ENCODE peak calls at places on chromosomes 3 and 15, in four cellular contexts. S is HepG2, F is GM12878, U is K562. Q is an unnamed sample.

GRCh38 chr15:56440226-56440770 is 24.6 kb downstream of the MNS1 start:
- DNase-seq in F (no peak), U (no peak), S (no peak), Q (no peak)

GRCh38 chr3:126537730-126538281 is 13.9 kb downstream of the CHST13 start:
- DNase-seq in F (no peak), S (no peak), U (no peak), Q (no peak)

GRCh38 chr15:80072285-80072684 is 12.8 kb downstream of the ZFAND6 start:
- DNase-seq in U (peak), S (peak), F (peak), Q (peak)

GRCh38 chr3:97817965-97818364 is 3.8 kb upstream of the CRYBG3 start:
- DNase-seq in S (no peak), U (no peak), F (no peak), Q (peak)

GRCh38 chr3:105504440-105504951 is 137.8 kb downstream of the ALCAM start:
- DNase-seq in U (no peak), F (no peak), S (no peak), Q (no peak)

GRCh38 chr15:77457619-77458265 is 37.1 kb downstream of the HMG20A start:
- DNase-seq in S (no peak), F (no peak), U (no peak), Q (no peak)

GRCh38 chr3:141368925-141369794 is 856 bp downstream of the ZBTB38 start:
- DNase-seq in F (no peak), S (no peak), U (peak), Q (no peak)

GRCh38 chr3:33419948-33420347 is 20.3 kb downstream of the UBP1 start:
- DNase-seq in S (no peak), U (no peak), F (no peak), Q (no peak)

GRCh38 chr3:3180421-3180820 is 930 bp upstream of the CRBN start:
- DNase-seq in F (no peak), S (no peak), U (no peak), Q (no peak)

GRCh38 chr15:68346986-68347385 is 69.4 kb downstream of the FEM1B start:
- DNase-seq in S (no peak), U (no peak), F (no peak), Q (no peak)

GRCh38 chr3:132283440-132283839 is 33.8 kb upstream of the ACP3 start:
- DNase-seq in U (no peak), F (no peak), S (no peak), Q (no peak)

GRCh38 chr15:85289677-85290365 is 90.6 kb upstream of the AKAP13 start:
- DNase-seq in S (peak), F (no peak), U (no peak), Q (peak)

GRCh38 chr3:193389335-193389734 is 10.8 kb upstream of the ATP13A5 start:
- DNase-seq in U (no peak), F (no peak), S (no peak), Q (no peak)

GRCh38 chr3:196537319-196537984 is 22.3 kb upstream of the SMCO1 start:
- DNase-seq in S (no peak), F (no peak), U (peak), Q (peak)

GRCh38 chr3:106428565-106428994 is 559.8 kb upstream of the CBLB start:
- DNase-seq in F (no peak), S (no peak), U (no peak), Q (no peak)

GRCh38 chr3:9153763-9154601 is 95.5 kb downstream of the SRGAP3 start:
- DNase-seq in U (no peak), S (no peak), F (no peak), Q (no peak)

GRCh38 chr3:123884258-123884831 is at the start of gene MYLK:
- DNase-seq in U (peak), F (no peak), S (peak), Q (peak)

GRCh38 chr3:98070840-98071239 is 16.1 kb upstream of the OR5AC2 start:
- DNase-seq in S (no peak), F (no peak), U (no peak), Q (no peak)

GRCh38 chr3:107684431-107684925 is 161.7 kb downstream of the BBX start:
- DNase-seq in S (peak), U (no peak), F (no peak), Q (no peak)

GRCh38 chr3:59212128-59212764 is 162.4 kb upstream of the CFAP20DC start:
- DNase-seq in S (peak), F (peak), U (peak), Q (peak)

GRCh38 chr3:193262707-193263106 is 21.7 kb downstream of the PLAAT1 start:
- DNase-seq in S (no peak), U (no peak), F (no peak), Q (no peak)

GRCh38 chr3:49554639-49555265 is 475 bp downstream of the BSN start:
- DNase-seq in F (no peak), S (no peak), U (peak), Q (no peak)

GRCh38 chr15:34031987-34032760 is 6.8 kb downstream of the AVEN start:
- DNase-seq in S (no peak), U (no peak), F (no peak), Q (no peak)

GRCh38 chr3:62876064-62876463 is 848 bp upstream of the CADPS start:
- DNase-seq in U (no peak), F (no peak), S (peak), Q (peak)

GRCh38 chr3:3086239-3086638 is 23.9 kb downstream of the IL5RA start:
- DNase-seq in F (no peak), U (no peak), S (no peak), Q (no peak)

GRCh38 chr3:196344663-196345062 is 6.5 kb upstream of the TM4SF19 start:
- DNase-seq in U (no peak), S (no peak), F (no peak), Q (no peak)

GRCh38 chr15:92896543-92896942 is 3.6 kb upstream of the CHD2 start:
- DNase-seq in F (no peak), S (no peak), U (no peak), Q (no peak)

GRCh38 chr15:95664435-95664834 is 666.1 kb upstream of the NR2F2 start:
- DNase-seq in U (no peak), S (no peak), F (no peak), Q (no peak)

GRCh38 chr15:33083232-33084006 is 111.1 kb downstream of the FMN1 start:
- DNase-seq in S (no peak), U (no peak), F (no peak), Q (no peak)

GRCh38 chr15:96428742-96429141 is 98.2 kb downstream of the NR2F2 start:
- DNase-seq in F (no peak), S (no peak), U (no peak), Q (no peak)

GRCh38 chr3:141395005-141395589 is 26.8 kb downstream of the ZBTB38 start:
- DNase-seq in S (no peak), U (no peak), F (no peak), Q (no peak)

GRCh38 chr3:140829796-140830195 is 111.8 kb upstream of the SLC25A36 start:
- DNase-seq in U (no peak), F (no peak), S (no peak), Q (no peak)

GRCh38 chr3:197327701-197328100 is 29.3 kb upstream of the DLG1 start:
- DNase-seq in S (no peak), F (no peak), U (no peak), Q (no peak)

GRCh38 chr3:9888540-9888939 is 1.9 kb upstream of the JAGN1 start:
- DNase-seq in F (no peak), S (peak), U (no peak), Q (no peak)

GRCh38 chr3:28242519-28242918 is 1.1 kb downstream of the CMC1 start:
- DNase-seq in F (no peak), U (no peak), S (no peak), Q (no peak)

GRCh38 chr3:28239108-28239507 is 2.3 kb upstream of the CMC1 start:
- DNase-seq in S (no peak), U (no peak), F (no peak), Q (no peak)

GRCh38 chr3:28240440-28240839 is 979 bp upstream of the CMC1 start:
- DNase-seq in F (no peak), S (peak), U (no peak), Q (no peak)

GRCh38 chr3:28243424-28244106 is 2.1 kb downstream of the CMC1 start:
- DNase-seq in F (no peak), U (no peak), S (no peak), Q (no peak)

DNA sequence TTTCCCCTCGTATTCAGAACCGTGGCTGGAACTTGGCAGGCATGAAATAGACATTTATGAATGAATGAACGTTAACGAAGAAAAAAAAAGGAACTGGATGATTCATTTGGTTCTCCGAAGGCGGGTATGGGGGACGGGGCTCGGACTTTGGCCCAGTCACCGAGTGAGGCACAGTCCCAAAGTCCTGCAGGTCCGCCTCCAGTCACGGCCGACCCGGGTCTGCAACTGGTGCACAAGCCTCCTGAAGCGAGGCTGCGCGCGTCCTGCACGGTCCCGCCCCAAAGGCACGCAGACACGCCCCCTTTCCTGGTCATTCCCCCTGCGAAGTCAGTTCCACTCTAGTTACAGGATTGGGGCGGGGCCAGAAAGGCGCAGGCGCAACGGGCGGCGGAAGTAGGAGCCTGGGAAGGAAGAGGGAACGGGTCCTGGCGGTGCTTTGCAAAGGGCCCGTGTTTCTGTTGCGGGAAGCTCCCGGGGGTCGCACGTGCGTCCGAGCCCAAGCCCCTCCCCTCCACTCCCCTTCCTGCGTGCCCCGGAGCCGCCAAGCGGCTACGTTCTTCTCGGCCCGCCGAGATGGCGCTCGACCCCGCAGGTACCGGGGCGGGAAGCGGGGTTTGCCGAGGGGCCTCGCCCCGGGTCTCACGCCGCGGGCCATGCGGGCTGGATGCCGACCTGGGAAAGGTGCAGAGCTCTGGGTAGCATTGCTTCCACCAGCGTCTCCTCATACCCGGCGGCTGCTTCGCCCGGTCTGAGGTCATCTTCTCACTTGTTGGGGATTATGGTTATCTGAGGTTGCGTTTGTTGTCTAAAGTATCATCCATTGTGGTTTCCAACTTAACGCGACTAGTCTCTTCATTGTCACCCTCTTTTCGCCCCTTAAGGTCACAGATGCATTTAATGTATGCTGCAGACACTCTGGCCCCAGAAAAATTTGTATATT is at the start of gene CMC1:
- DNase-seq in S (peak), F (peak), U (peak), Q (peak)
- TF ChIP-seq SP1 in S (peak), F (no peak), U (peak), Q (no peak)

DNA sequence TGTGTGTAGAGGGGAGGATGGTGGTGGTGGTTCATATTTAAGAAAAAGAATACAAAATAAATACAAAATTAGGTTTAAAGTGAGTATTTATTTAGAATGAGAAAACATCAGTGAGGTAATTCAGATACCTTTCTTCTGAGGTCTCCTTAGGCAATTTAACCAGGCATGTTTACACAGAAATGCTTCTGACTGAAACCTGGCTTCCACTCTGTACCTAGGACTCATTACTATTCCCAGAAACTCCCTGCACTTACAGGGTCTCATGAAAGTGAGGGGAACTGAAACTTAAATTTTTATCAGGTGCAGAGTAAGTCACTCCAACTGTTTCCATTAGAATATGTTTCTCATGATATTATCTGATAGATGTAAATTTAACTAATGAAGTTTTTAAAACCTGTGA is 10.3 kb upstream of the DIPK2A start:
- DNase-seq in S (no peak), U (no peak), F (no peak), Q (no peak)
- TF ChIP-seq TARDBP in S (no peak), U (no peak), F (no peak), Q (no peak)

GRCh38 chr3:64203969-64204632 is 21.2 kb downstream of the PRICKLE2 start:
- DNase-seq in F (no peak), S (no peak), U (no peak), Q (no peak)
- TF ChIP-seq SP1 in F (no peak), S (no peak), U (no peak), Q (no peak)

DNA sequence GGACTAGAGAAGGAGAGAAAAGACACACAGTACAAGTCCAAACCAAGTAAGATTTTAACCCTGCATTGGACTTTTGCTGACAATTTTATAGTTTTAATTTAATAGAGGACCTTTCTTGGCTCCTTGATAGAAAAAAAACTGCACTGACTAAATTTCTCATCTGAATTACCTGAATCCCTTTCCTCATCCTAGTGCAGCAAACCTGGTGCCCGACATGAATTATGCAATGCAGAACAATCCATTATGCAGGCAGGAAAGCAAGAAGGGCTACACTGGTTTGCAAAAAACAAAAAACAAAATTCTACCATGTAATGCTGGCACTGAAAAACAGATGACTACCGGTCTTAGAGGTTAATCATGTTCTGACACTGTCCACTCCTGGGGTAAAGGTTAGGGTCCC is 15.5 kb downstream of the MAGI1 start:
- DNase-seq in S (no peak), F (no peak), U (no peak), Q (no peak)
- TF ChIP-seq TARDBP in S (no peak), F (no peak), U (no peak), Q (no peak)

DNA sequence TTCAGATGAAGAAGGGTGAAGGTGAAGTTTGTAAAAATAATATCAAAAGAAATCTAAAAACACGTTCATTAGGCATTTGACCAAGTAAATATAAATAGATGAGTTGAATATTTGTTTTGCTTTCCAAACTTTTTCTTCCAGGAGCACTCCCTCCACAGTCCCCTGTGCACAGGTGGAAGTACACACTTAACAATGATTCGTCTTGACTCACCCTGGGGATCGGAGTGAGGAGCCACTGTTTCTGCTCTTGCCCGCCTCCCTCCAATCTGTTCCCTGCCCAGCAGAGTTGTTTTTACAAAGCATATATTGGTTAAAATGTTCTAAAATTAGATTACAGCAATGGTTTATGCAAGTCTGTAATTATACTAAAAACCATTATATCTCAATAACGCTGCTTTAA is 175.1 kb downstream of the PTPRG start:
- DNase-seq in U (no peak), F (no peak), S (no peak), Q (no peak)
- TF ChIP-seq SP1 in U (no peak), F (no peak), S (no peak), Q (no peak)

GRCh38 chr3:12471228-12471627 is 13.1 kb upstream of the TSEN2 start:
- DNase-seq in F (no peak), U (no peak), S (peak), Q (no peak)
- TF ChIP-seq TARDBP in F (no peak), U (no peak), S (no peak), Q (no peak)

DNA sequence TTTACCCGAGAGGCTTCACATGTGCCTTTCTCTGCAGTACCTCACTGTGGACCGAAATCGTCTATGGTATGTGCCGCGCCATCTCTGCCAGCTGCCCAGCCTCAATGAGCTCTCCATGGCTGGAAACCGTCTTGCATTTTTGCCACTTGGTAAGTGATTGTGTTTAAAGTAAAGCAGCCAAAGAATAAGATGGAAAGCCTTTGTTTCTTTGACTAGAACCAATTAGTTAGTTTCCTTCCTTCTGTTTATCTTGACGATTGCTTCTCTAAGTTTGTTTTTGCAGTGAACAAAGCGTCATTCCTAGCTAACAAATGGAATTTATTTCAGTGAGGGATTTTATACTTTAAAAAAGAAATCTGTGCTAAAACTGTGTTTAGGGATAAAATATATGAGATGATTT is 82.7 kb downstream of the LRRC28 start:
- DNase-seq in U (no peak), F (no peak), S (no peak), Q (no peak)
- TF ChIP-seq SP1 in U (no peak), F (no peak), S (no peak), Q (no peak)

GRCh38 chr15:66046751-66047150 is 177.5 kb downstream of the RAB11A start:
- DNase-seq in F (no peak), U (no peak), S (peak), Q (no peak)
- TF ChIP-seq TARDBP in F (no peak), U (no peak), S (no peak), Q (no peak)

Q was measured in HEK293T.